ENCODE peak calls at places on chromosome 17, in four cellular contexts. E, J, R and N are unnamed samples. For H3K79me2, the result is how much of the 10 kb centered on the place peaks cover.

GRCh38 chr17:29376667-29377268 is 13.4 kb upstream of the TAOK1 start:
- DNase-seq in R (peak), E (no peak), J (peak), N (peak)

GRCh38 chr17:62781826-62782225 is 26.3 kb downstream of the MARCHF10 start:
- DNase-seq in R (peak), E (no peak), J (no peak), N (peak)

GRCh38 chr17:66417300-66417719 is 114.9 kb downstream of the PRKCA start:
- DNase-seq in R (peak), E (no peak), J (no peak), N (no peak)

GRCh38 chr17:50908860-50909764 is 43.0 kb upstream of the TOB1 start:
- DNase-seq in R (no peak), J (peak), E (peak), N (peak)

GRCh38 chr17:17413215-17413792 is 63.5 kb upstream of the MED9 start:
- DNase-seq in R (peak), J (no peak), E (no peak), N (no peak)

GRCh38 chr17:35892091-35892637 is 12.0 kb upstream of the CCL5 start:
- DNase-seq in R (peak), E (no peak), J (no peak), N (no peak)

GRCh38 chr17:40106089-40106759 is 5.8 kb upstream of the NR1D1 start:
- DNase-seq in R (no peak), J (no peak), E (no peak), N (no peak)

GRCh38 chr17:51255673-51256072 is 4.2 kb downstream of the MBTD1 start:
- DNase-seq in R (no peak), E (no peak), J (no peak), N (no peak)

GRCh38 chr17:40322417-40323315 is 13.7 kb downstream of the RARA start:
- DNase-seq in E (no peak), J (peak), R (peak), N (peak)

GRCh38 chr17:19306160-19307111 is 56.1 kb downstream of the B9D1 start:
- DNase-seq in J (no peak), R (peak), E (no peak), N (no peak)

GRCh38 chr17:28744802-28745051 is 916 bp downstream of the TRAF4 start:
- DNase-seq in J (no peak), E (no peak), R (no peak), N (peak)

GRCh38 chr17:53719229-53719628 is 103.5 kb upstream of the KIF2B start:
- DNase-seq in E (no peak), J (no peak), R (no peak), N (no peak)

GRCh38 chr17:54666559-54666958 is 234.1 kb upstream of the TOM1L1 start:
- DNase-seq in J (peak), E (no peak), R (no peak), N (no peak)

GRCh38 chr17:69609495-69610315 is 195.2 kb downstream of the MAP2K6 start:
- DNase-seq in R (peak), E (no peak), J (peak), N (peak)

GRCh38 chr17:42010898-42011516 is 6.2 kb downstream of the DNAJC7 start:
- DNase-seq in J (peak), E (no peak), R (peak), N (peak)

GRCh38 chr17:18205861-18206260 is 19.6 kb upstream of the LLGL1 start:
- DNase-seq in J (no peak), E (no peak), R (no peak), N (no peak)

GRCh38 chr17:50379733-50380132 is 6.7 kb downstream of the EME1 start:
- DNase-seq in J (no peak), R (peak), E (no peak), N (no peak)

GRCh38 chr17:30429155-30429554 is 48.1 kb upstream of the GOSR1 start:
- DNase-seq in E (no peak), R (no peak), J (no peak), N (no peak)

GRCh38 chr17:17779015-17779611 is 57.7 kb downstream of the SREBF1 start:
- DNase-seq in E (no peak), J (no peak), R (no peak), N (no peak)

GRCh38 chr17:36942031-36942599 is 4.8 kb downstream of the LHX1 start:
- DNase-seq in R (peak), J (no peak), E (peak), N (peak)

GRCh38 chr17:21286771-21287702 is 2.5 kb downstream of the MAP2K3 start:
- DNase-seq in R (no peak), E (no peak), J (no peak), N (no peak)

GRCh38 chr17:9209781-9210370 is 188.6 kb downstream of the NTN1 start:
- DNase-seq in E (no peak), R (no peak), J (no peak), N (peak)

GRCh38 chr17:64318068-64318467 is 55.0 kb upstream of the TEX2 start:
- DNase-seq in R (peak), E (no peak), J (no peak), N (no peak)

GRCh38 chr17:14201595-14201994 is 35.1 kb downstream of the CDRT15 start:
- DNase-seq in E (no peak), R (no peak), J (no peak), N (no peak)

GRCh38 chr17:47945080-47945479 is 3.7 kb downstream of the PNPO start:
- DNase-seq in E (no peak), J (no peak), R (peak), N (no peak)

GRCh38 chr17:29093090-29093871 is 50.3 kb downstream of the PIPOX start:
- DNase-seq in E (no peak), R (no peak), J (no peak), N (no peak)

GRCh38 chr17:68290955-68291835 is at the start of the genes ARSG and SLC16A6:
- DNase-seq in E (peak), R (peak), J (peak), N (peak)

GRCh38 chr17:50093807-50094206 is 1.3 kb upstream of the PDK2 start:
- DNase-seq in E (no peak), J (no peak), R (no peak), N (no peak)

GRCh38 chr17:49209061-49209571 is 1.3 kb downstream of the GNGT2 start:
- DNase-seq in R (no peak), J (no peak), E (no peak), N (no peak)

GRCh38 chr17:7186241-7186640 is 7.1 kb upstream of the ASGR1 start:
- DNase-seq in R (no peak), E (no peak), J (peak), N (no peak)

GRCh38 chr17:18977021-18977420 is 25.1 kb downstream of the SLC5A10 start:
- DNase-seq in J (no peak), E (no peak), R (no peak), N (no peak)

GRCh38 chr17:15462962-15463361 is 4.5 kb downstream of the CDRT4 start:
- DNase-seq in E (no peak), J (no peak), R (peak), N (no peak)
- H3K4ac ChIP-seq in E (no peak), J (no peak), R (no peak), N (no peak)

GRCh38 chr17:1304962-1305361 is 25.5 kb downstream of the TRARG1 start:
- DNase-seq in E (no peak), J (no peak), R (no peak), N (no peak)
- H2BK120ac ChIP-seq in E (no peak), J (no peak), R (no peak), N (no peak)

GRCh38 chr17:15662726-15663125 is 21.4 kb downstream of the TRIM16 start:
- DNase-seq in E (no peak), R (peak), J (no peak), N (no peak)

GRCh38 chr17:15657868-15658775 is 26.0 kb downstream of the TRIM16 start:
- DNase-seq in E (no peak), J (no peak), R (peak), N (no peak)

GRCh38 chr17:15660077-15660476 is 24.0 kb downstream of the TRIM16 start:
- DNase-seq in R (no peak), J (no peak), E (no peak), N (no peak)

GRCh38 chr17:15659663-15660062 is 24.4 kb downstream of the TRIM16 start:
- DNase-seq in R (peak), J (peak), E (no peak), N (peak)

DNA sequence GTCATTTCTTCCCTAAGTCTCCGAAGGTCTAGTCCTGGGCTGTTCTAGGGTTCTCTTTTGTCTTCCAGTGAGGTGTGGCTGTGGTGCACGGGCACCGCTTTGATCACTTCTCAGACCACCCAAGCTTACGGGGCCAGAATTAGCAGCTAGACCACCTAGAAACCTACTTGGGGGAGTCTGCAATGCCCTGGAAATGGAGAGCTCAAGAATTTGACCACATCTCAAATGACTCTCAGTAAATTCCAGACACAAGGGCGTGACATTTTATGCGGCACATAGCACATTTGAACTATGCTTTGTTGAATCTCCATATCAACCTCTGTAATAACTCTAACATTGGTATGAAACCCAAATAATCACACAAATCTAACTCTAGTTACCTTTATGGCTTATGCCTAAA is 24.9 kb downstream of the TRIM16 start:
- DNase-seq in E (no peak), R (peak), J (no peak), N (no peak)
- H3K79me2 ChIP-seq in E (under half), R (under half), J (under half), N (under half)

DNA sequence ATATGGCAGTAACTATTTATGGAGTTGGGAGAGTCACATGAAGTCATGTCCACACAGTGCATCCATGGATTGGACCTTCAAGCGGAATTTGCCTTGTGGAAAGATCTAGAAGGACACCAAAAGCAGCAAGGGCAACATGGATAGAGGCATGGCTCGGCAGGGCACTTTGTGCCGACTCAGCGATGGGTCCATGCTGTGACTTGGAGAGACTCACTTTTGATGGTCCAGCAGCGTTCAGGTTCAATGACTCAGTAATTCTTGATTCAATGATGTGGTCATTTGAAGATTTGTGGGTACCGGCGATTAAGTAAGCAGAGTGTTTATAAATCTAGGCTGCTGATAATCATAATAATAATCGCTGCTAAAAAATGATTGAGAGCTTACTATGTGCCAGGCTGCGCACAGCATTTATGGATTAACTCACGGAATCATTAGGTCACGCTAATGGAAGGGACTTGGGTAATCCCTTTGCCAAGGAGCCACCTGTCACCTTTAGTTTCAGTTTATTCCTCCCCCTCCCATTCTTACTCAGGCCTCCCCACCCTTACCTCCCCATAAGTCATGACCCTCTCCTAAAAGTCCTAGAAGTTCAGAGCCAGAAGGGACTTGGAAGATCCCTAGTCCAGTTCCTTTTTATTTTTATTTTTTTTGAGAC is 127.5 kb upstream of the CRHR1 start:
- DNase-seq in E (no peak), J (no peak), R (no peak), N (no peak)
- H3K4ac ChIP-seq in E (no peak), J (no peak), R (no peak), N (no peak)

GRCh38 chr17:76740329-76741118 is 2.6 kb downstream of the MFSD11 start:
- DNase-seq in E (no peak), J (no peak), R (no peak), N (no peak)
- H2BK120ac ChIP-seq in E (no peak), J (no peak), R (no peak), N (no peak)

GRCh38 chr17:81517009-81517338 is 4.4 kb upstream of the ACTG1 start:
- DNase-seq in J (no peak), R (no peak), E (no peak), N (no peak)
- H3K79me2 ChIP-seq in J (under half), R (under half), E (under half), N (under half)

DNA sequence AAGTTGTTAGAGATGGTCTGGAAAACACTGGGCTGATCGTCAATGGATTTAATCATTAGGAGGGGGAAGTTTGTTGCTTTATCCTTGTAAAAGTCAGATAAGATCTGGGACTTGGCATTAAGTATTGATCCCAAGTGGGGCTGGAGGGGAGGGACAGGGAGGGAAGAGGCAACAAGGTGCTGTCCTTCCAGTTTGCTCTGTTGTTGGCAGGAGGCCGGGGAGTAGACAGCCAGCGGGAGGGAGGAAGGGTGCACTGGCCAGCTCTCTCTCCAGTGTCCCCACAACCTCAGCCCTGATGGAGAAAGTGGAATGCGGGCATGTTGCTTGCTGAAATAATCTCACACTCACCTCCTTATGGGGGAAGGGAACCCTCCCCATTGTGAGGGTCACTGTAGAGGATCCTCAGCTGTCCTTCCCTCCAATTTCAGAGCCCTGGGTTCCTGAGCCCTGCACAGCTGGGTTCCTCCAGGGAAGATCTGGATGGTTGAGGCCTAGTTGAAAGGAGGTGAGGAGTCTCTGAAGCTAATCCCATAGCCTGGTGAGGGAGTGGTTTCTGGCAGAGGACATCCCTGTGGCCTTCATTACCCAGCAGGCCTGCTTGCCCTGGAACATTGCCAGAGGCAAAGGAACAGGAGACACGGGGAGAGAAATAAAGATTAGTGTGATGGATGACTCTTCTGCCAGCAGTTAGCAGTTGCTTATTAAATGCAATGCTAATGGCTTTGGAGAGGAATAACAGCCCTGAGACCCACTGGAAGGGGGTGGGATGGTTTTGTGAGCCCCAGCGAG is 210.0 kb downstream of the CCDC182 start:
- DNase-seq in R (no peak), E (no peak), J (peak), N (no peak)
- H3K4ac ChIP-seq in R (peak), E (peak), J (no peak), N (no peak)

GRCh38 chr17:80774146-80774545 is 217.5 kb upstream of the CHMP6 start:
- DNase-seq in J (no peak), R (no peak), E (no peak), N (peak)
- H2BK120ac ChIP-seq in J (no peak), R (no peak), E (no peak), N (no peak)

DNA sequence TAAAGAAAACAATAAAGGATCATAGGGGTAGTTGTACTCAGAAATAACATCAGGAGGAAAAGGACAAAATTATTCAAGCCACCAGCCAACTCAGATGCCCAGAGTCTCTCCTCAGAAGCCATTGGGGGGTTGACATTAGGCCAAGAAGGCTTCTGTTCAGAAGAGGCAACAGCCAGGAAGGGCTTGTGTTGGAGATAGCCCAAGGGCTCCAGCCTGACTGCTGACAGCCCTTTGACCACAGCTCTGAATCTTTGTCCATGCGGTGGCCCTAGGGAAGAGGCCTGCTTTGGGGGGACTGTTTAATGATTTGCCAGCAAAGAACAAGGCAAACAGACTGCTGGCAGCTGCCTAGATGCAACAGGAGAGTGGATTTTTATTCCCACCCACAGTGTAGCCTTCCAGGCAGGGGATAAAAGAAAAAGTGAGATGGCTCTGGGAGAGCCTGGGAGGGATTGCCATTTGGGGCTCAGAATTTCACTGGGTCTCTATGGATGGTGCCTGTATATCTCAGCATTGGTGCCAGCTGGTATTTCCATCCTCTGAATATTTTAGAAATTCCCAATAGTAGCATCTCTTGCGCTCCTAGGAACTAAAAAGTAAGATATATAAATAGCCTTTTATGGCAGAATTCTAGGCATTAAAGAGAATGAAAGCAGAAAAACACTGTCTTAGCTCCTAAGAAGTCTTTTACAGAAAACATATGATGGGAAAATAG is 29.3 kb upstream of the SUPT4H1 start:
- DNase-seq in J (no peak), E (peak), R (no peak), N (no peak)
- H3K79me2 ChIP-seq in J (under half), E (under half), R (under half), N (under half)

DNA sequence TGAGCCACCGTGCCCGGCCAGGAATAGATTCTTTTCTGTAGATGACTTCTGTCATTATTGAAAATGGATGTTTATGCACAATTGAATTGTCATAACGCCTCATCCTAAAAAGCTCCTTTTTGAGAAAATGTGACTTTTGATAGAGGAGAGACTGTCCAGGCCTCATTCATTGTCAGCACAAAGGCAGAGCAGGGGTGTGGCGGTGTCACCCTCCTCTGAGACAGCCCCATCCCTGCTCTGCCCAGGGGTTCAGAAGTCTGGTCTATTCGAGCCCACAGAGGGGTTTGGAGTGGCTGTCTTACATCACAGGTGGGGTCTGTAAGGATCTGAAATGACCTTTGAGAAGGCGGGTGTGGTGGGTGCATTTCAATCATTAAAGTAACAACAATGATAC is 160.9 kb downstream of the SEC14L1 start:
- DNase-seq in R (no peak), J (no peak), E (no peak), N (no peak)
- H3K4ac ChIP-seq in R (no peak), J (no peak), E (no peak), N (no peak)